ENCODE peak calls at places on chromosome 7, in seven cellular contexts. One of them, this sample, is unnamed.
A peak's percentile ranks its signal among the peaks of the same experiment; 100 is the strongest.

GRCh38 chr7:20301311-20301939 is 29.3 kb upstream of the ITGB8 start:
- DNase-seq in SK-N-SH: no peak
- DNase-seq in HepG2: no peak
- DNase-seq in GM12878: no peak
- DNase-seq in H1: no peak
- DNase-seq in K562: no peak
- DNase-seq in HCT116: no peak
- DNase-seq in this sample: no peak

GRCh38 chr7:119436882-119437281 is 836.1 kb upstream of the KCND2 start:
- DNase-seq in H1: no peak
- DNase-seq in HepG2: no peak
- DNase-seq in HCT116: no peak
- DNase-seq in K562: no peak
- DNase-seq in SK-N-SH: no peak
- DNase-seq in GM12878: no peak
- DNase-seq in this sample: no peak

GRCh38 chr7:26090927-26091519 is 61.0 kb upstream of the NFE2L3 start:
- DNase-seq in H1: no peak
- DNase-seq in SK-N-SH: peak; percentile 80
- DNase-seq in K562: peak; percentile 28
- DNase-seq in HepG2: peak; percentile 54
- DNase-seq in HCT116: peak; percentile 59
- DNase-seq in GM12878: peak; percentile 30
- DNase-seq in this sample: peak; percentile 53

GRCh38 chr7:98079891-98080653 is 26.6 kb upstream of the LMTK2 start:
- DNase-seq in K562: no peak
- DNase-seq in H1: no peak
- DNase-seq in HepG2: no peak
- DNase-seq in SK-N-SH: no peak
- DNase-seq in HCT116: no peak
- DNase-seq in GM12878: no peak
- DNase-seq in this sample: no peak

GRCh38 chr7:142300689-142301088 is 42.8 kb upstream of the PRSS58 start:
- DNase-seq in SK-N-SH: peak; percentile 23
- DNase-seq in HepG2: no peak
- DNase-seq in H1: peak; percentile 86
- DNase-seq in HCT116: peak; percentile 28
- DNase-seq in GM12878: no peak
- DNase-seq in K562: peak; percentile 61
- DNase-seq in this sample: peak; percentile 11

GRCh38 chr7:137898839-137899681 is 52.3 kb upstream of the DGKI start:
- DNase-seq in HCT116: peak; percentile 42
- DNase-seq in SK-N-SH: peak; percentile 89
- DNase-seq in HepG2: peak; percentile 58
- DNase-seq in K562: peak; percentile 87
- DNase-seq in H1: peak; percentile 95
- DNase-seq in GM12878: peak; percentile 48
- DNase-seq in this sample: peak; percentile 72

GRCh38 chr7:116446179-116446855 is 53.2 kb upstream of the CAV2 start:
- DNase-seq in GM12878: no peak
- DNase-seq in SK-N-SH: no peak
- DNase-seq in H1: no peak
- DNase-seq in HCT116: no peak
- DNase-seq in HepG2: no peak
- DNase-seq in K562: no peak
- DNase-seq in this sample: no peak

GRCh38 chr7:98394377-98394836 is 6.5 kb downstream of the BAIAP2L1 start:
- DNase-seq in K562: no peak
- DNase-seq in HepG2: no peak
- DNase-seq in HCT116: peak; percentile 34
- DNase-seq in H1: no peak
- DNase-seq in GM12878: no peak
- DNase-seq in SK-N-SH: no peak
- DNase-seq in this sample: no peak

GRCh38 chr7:104627516-104627915 is 299.1 kb downstream of the LHFPL3 start:
- DNase-seq in K562: no peak
- DNase-seq in HepG2: no peak
- DNase-seq in H1: peak; percentile 58
- DNase-seq in HCT116: no peak
- DNase-seq in SK-N-SH: no peak
- DNase-seq in GM12878: no peak
- DNase-seq in this sample: peak; percentile 51

GRCh38 chr7:41584746-41585145 is 118.1 kb downstream of the INHBA start:
- DNase-seq in GM12878: no peak
- DNase-seq in SK-N-SH: no peak
- DNase-seq in K562: no peak
- DNase-seq in HepG2: no peak
- DNase-seq in H1: no peak
- DNase-seq in HCT116: no peak
- DNase-seq in this sample: no peak

GRCh38 chr7:27082171-27082570 is 13.6 kb downstream of the HOXA1 start:
- DNase-seq in K562: no peak
- DNase-seq in SK-N-SH: no peak
- DNase-seq in HepG2: no peak
- DNase-seq in HCT116: no peak
- DNase-seq in H1: no peak
- DNase-seq in GM12878: no peak
- DNase-seq in this sample: no peak

GRCh38 chr7:21965318-21965717 is 19.6 kb upstream of the CDCA7L start:
- DNase-seq in HepG2: no peak
- DNase-seq in H1: no peak
- DNase-seq in GM12878: no peak
- DNase-seq in HCT116: no peak
- DNase-seq in K562: no peak
- DNase-seq in SK-N-SH: no peak
- DNase-seq in this sample: no peak

GRCh38 chr7:11607676-11608075 is 224.3 kb downstream of the THSD7A start:
- DNase-seq in HCT116: no peak
- DNase-seq in SK-N-SH: no peak
- DNase-seq in K562: no peak
- DNase-seq in GM12878: no peak
- DNase-seq in H1: no peak
- DNase-seq in HepG2: no peak
- DNase-seq in this sample: no peak

GRCh38 chr7:45151131-45151684 is 6.4 kb upstream of the RAMP3 start:
- DNase-seq in K562: no peak
- DNase-seq in SK-N-SH: no peak
- DNase-seq in GM12878: no peak
- DNase-seq in H1: no peak
- DNase-seq in HCT116: no peak
- DNase-seq in HepG2: no peak
- DNase-seq in this sample: no peak

GRCh38 chr7:148963583-148964509 is 64.5 kb downstream of the PDIA4 start:
- DNase-seq in GM12878: no peak
- DNase-seq in HCT116: no peak
- DNase-seq in K562: peak; percentile 15
- DNase-seq in HepG2: peak; percentile 36
- DNase-seq in SK-N-SH: no peak
- DNase-seq in H1: no peak
- DNase-seq in this sample: no peak

GRCh38 chr7:139775829-139776266 is 1.9 kb downstream of the HIPK2 start:
- DNase-seq in HCT116: peak; percentile 73
- DNase-seq in SK-N-SH: peak; percentile 80
- DNase-seq in HepG2: peak; percentile 69
- DNase-seq in H1: peak; percentile 55
- DNase-seq in GM12878: peak; percentile 44
- DNase-seq in K562: peak; percentile 68
- DNase-seq in this sample: peak; percentile 81

GRCh38 chr7:27576360-27576944 is 86.2 kb downstream of the HIBADH start:
- DNase-seq in K562: peak; percentile 16
- DNase-seq in HCT116: peak; percentile 29
- DNase-seq in SK-N-SH: peak; percentile 41
- DNase-seq in H1: no peak
- DNase-seq in GM12878: no peak
- DNase-seq in HepG2: peak; percentile 21
- DNase-seq in this sample: peak; percentile 68

GRCh38 chr7:5552123-5552522 is 128.5 kb upstream of the TNRC18 start:
- DNase-seq in HCT116: no peak
- DNase-seq in HepG2: no peak
- DNase-seq in H1: no peak
- DNase-seq in K562: peak; percentile 5
- DNase-seq in GM12878: no peak
- DNase-seq in SK-N-SH: no peak
- DNase-seq in this sample: no peak

GRCh38 chr7:24477807-24478655 is 95.2 kb upstream of the PALS2 start:
- DNase-seq in HCT116: no peak
- DNase-seq in GM12878: no peak
- DNase-seq in H1: no peak
- DNase-seq in SK-N-SH: no peak
- DNase-seq in K562: peak; percentile 16
- DNase-seq in HepG2: peak; percentile 89
- DNase-seq in this sample: peak; percentile 69

GRCh38 chr7:87474533-87475358 is 734 bp downstream of the ABCB4 start:
- DNase-seq in HepG2: no peak
- DNase-seq in SK-N-SH: peak; percentile 35
- DNase-seq in HCT116: no peak
- DNase-seq in K562: no peak
- DNase-seq in GM12878: peak; percentile 96
- DNase-seq in H1: no peak
- DNase-seq in this sample: no peak

GRCh38 chr7:91710896-91711295 is 169.6 kb downstream of the MTERF1 start:
- DNase-seq in HCT116: no peak
- DNase-seq in SK-N-SH: no peak
- DNase-seq in K562: no peak
- DNase-seq in GM12878: no peak
- DNase-seq in H1: no peak
- DNase-seq in HepG2: no peak
- DNase-seq in this sample: no peak

GRCh38 chr7:148242271-148242801 is 348.2 kb upstream of the C7orf33 start:
- DNase-seq in GM12878: no peak
- DNase-seq in HCT116: peak; percentile 47
- DNase-seq in K562: peak; percentile 68
- DNase-seq in HepG2: peak; percentile 30
- DNase-seq in H1: no peak
- DNase-seq in SK-N-SH: peak; percentile 67
- DNase-seq in this sample: peak; percentile 44

DNA sequence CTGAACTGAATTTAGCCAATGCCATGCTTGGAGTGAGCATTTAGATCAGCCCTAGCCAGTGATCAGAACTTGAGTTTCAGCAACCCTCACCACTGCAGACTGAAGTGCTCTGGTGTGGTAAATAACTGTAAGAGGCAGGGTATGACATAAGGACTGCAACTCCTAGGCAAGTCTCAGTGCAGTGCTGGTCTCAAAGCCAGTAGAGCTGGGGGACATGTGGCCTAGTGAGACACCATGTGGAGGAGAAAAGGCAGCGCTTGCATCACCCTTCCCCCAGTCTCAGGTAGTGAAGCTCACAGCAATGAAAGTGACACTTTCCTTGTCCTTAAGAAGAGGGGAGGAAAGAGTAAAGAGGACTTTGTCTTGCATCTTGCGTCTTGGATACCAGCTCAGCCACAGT is 386.8 kb upstream of the POT1 start:
- DNase-seq in K562: no peak
- DNase-seq in HepG2: peak; percentile 8
- DNase-seq in GM12878: no peak
- DNase-seq in HCT116: peak; percentile 39
- DNase-seq in H1: peak; percentile 49
- DNase-seq in SK-N-SH: peak; percentile 32
- DNase-seq in this sample: no peak
- TF ChIP-seq JUND in K562: no peak
- TF ChIP-seq JUND in HepG2: no peak
- TF ChIP-seq JUND in GM12878: no peak
- TF ChIP-seq JUND in HCT116: no peak
- TF ChIP-seq JUND in H1: no peak
- TF ChIP-seq JUND in SK-N-SH: no peak
- TF ChIP-seq JUND in this sample: no peak

DNA sequence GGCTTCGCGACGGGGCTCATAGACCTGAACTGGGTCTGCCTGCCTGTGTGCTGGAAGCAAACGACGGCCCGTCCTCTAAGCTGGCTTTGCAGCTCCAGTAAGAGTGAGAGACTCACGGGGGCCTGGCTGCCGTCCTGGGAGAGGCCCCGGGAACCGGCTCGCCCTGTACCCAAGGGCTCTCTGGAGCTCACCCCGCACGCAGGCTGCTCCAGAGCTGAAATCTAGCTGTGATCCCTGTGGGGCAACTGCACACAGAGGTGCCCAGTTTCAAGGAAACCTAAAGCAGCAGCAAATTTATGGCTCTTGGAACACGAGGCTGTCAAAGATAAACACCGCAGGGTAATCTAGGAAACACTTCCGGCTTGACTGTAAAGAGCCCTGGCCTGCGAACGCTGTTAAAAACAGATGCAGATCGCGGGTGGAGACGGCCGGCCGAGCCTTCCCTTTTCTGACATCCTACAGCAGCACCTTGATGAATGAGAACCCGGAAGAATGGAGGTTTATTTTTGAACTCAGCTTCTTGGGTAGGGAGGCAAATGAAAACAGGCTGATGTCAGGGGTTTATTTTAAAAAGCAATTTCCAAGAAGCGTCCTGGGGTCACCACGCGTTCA is 29.4 kb downstream of the AMZ1 start:
- DNase-seq in HCT116: no peak
- DNase-seq in SK-N-SH: peak; percentile 90
- DNase-seq in H1: no peak
- DNase-seq in GM12878: no peak
- DNase-seq in HepG2: no peak
- DNase-seq in K562: peak; percentile 74
- DNase-seq in this sample: no peak
- TF ChIP-seq JUND in HCT116: no peak
- TF ChIP-seq JUND in SK-N-SH: no peak
- TF ChIP-seq JUND in H1: no peak
- TF ChIP-seq JUND in GM12878: no peak
- TF ChIP-seq JUND in HepG2: no peak
- TF ChIP-seq JUND in K562: peak; percentile 19
- TF ChIP-seq JUND in this sample: no peak

GRCh38 chr7:94059747-94060146 is 55.6 kb upstream of the BET1 start:
- DNase-seq in SK-N-SH: no peak
- DNase-seq in HCT116: no peak
- DNase-seq in H1: no peak
- DNase-seq in GM12878: peak; percentile 33
- DNase-seq in K562: no peak
- DNase-seq in HepG2: no peak
- DNase-seq in this sample: no peak
- TF ChIP-seq JUND in SK-N-SH: no peak
- TF ChIP-seq JUND in HCT116: no peak
- TF ChIP-seq JUND in H1: no peak
- TF ChIP-seq JUND in GM12878: no peak
- TF ChIP-seq JUND in K562: no peak
- TF ChIP-seq JUND in HepG2: no peak
- TF ChIP-seq JUND in this sample: no peak

GRCh38 chr7:101575168-101575567 is 53.9 kb downstream of the MYL10 start:
- DNase-seq in K562: no peak
- DNase-seq in HCT116: no peak
- DNase-seq in GM12878: no peak
- DNase-seq in SK-N-SH: no peak
- DNase-seq in HepG2: no peak
- DNase-seq in H1: no peak
- DNase-seq in this sample: peak; percentile 79
- TF ChIP-seq JUND in K562: no peak
- TF ChIP-seq JUND in HCT116: no peak
- TF ChIP-seq JUND in GM12878: no peak
- TF ChIP-seq JUND in SK-N-SH: no peak
- TF ChIP-seq JUND in HepG2: no peak
- TF ChIP-seq JUND in H1: no peak
- TF ChIP-seq JUND in this sample: no peak

GRCh38 chr7:134034652-134035051 is 92.5 kb upstream of the LRGUK start:
- DNase-seq in K562: no peak
- DNase-seq in SK-N-SH: no peak
- DNase-seq in HCT116: no peak
- DNase-seq in GM12878: no peak
- DNase-seq in H1: no peak
- DNase-seq in HepG2: peak; percentile 67
- DNase-seq in this sample: no peak
- TF ChIP-seq JUND in K562: no peak
- TF ChIP-seq JUND in SK-N-SH: no peak
- TF ChIP-seq JUND in HCT116: no peak
- TF ChIP-seq JUND in GM12878: no peak
- TF ChIP-seq JUND in H1: no peak
- TF ChIP-seq JUND in HepG2: no peak
- TF ChIP-seq JUND in this sample: no peak

This sample was measured in T47D.